ENCODE peak calls at places on chromosomes 7 and 10, in four cellular contexts. X is thyroid gland, Y is dorsolateral prefrontal cortex, Z is lower leg skin. C is an unnamed sample.

GRCh38 chr10:30784896-30785605 is 155.5 kb upstream of the LYZL2 start:
- DNase-seq in Y (peak), Z (peak), X (peak), C (peak)

GRCh38 chr10:14010083-14010551 is 320.6 kb downstream of the FRMD4A start:
- DNase-seq in X (no peak), Y (no peak), Z (peak), C (no peak)

GRCh38 chr10:71888248-71888622 is 37.2 kb upstream of the PSAP start:
- DNase-seq in Z (no peak), Y (no peak), X (no peak), C (no peak)

GRCh38 chr7:77444123-77444522 is 28.0 kb upstream of the GSAP start:
- DNase-seq in Y (no peak), X (peak), Z (no peak), C (no peak)

GRCh38 chr7:83162402-83163256 is at the start of gene PCLO:
- DNase-seq in X (peak), Y (peak), Z (peak), C (peak)

GRCh38 chr10:49109669-49110335 is 5.5 kb downstream of the VSTM4 start:
- DNase-seq in Y (no peak), Z (peak), X (peak), C (no peak)

GRCh38 chr7:139366400-139366799 is 6.7 kb downstream of the LUC7L2 start:
- DNase-seq in Y (no peak), X (no peak), Z (no peak), C (no peak)

GRCh38 chr10:103493362-103493871 is at the start of gene NEURL1:
- DNase-seq in Z (no peak), Y (peak), X (no peak), C (peak)

GRCh38 chr7:117071597-117071996 is 118.3 kb downstream of the ST7 start:
- DNase-seq in Z (no peak), X (no peak), Y (no peak), C (no peak)

GRCh38 chr7:28266377-28266776 is 85.8 kb upstream of the JAZF1 start:
- DNase-seq in Y (no peak), X (no peak), Z (no peak), C (no peak)

GRCh38 chr10:98267894-98268693 is at the start of gene LOXL4:
- DNase-seq in Y (no peak), X (peak), Z (peak), C (no peak)

GRCh38 chr7:117772416-117772815 is 100.8 kb downstream of the CTTNBP2 start:
- DNase-seq in Z (no peak), Y (no peak), X (no peak), C (no peak)

GRCh38 chr7:41006591-41006990 is 696.3 kb downstream of the INHBA start:
- DNase-seq in Y (no peak), X (no peak), Z (no peak), C (no peak)

GRCh38 chr7:35707422-35707821 is 12.5 kb upstream of the HERPUD2 start:
- DNase-seq in Y (no peak), Z (no peak), X (no peak), C (no peak)

GRCh38 chr10:92691591-92692084 is 1.9 kb downstream of the HHEX start:
- DNase-seq in Z (peak), Y (no peak), X (peak), C (peak)

GRCh38 chr10:21075880-21076279 is 178.8 kb upstream of the NEBL start:
- DNase-seq in Z (no peak), X (no peak), Y (no peak), C (no peak)

GRCh38 chr10:59587083-59587755 is 122.4 kb downstream of the SLC16A9 start:
- DNase-seq in Y (no peak), Z (no peak), X (no peak), C (no peak)

GRCh38 chr7:156545989-156546388 is 94.6 kb upstream of the RNF32 start:
- DNase-seq in Z (no peak), X (no peak), Y (no peak), C (no peak)

GRCh38 chr7:64946772-64947171 is 43.7 kb downstream of the ZNF273 start:
- DNase-seq in X (peak), Z (no peak), Y (no peak), C (peak)

GRCh38 chr10:102645388-102645740 is 1.1 kb downstream of the TRIM8 start:
- DNase-seq in Y (peak), Z (no peak), X (peak), C (no peak)

GRCh38 chr10:130725474-130725970 is 586.0 kb downstream of the TCERG1L start:
- DNase-seq in X (no peak), Z (no peak), Y (peak), C (no peak)

GRCh38 chr7:117053407-117053806 is 100.1 kb downstream of the ST7 start:
- DNase-seq in X (no peak), Y (no peak), Z (no peak), C (no peak)

GRCh38 chr10:97230146-97230545 is 44.4 kb upstream of the SLIT1 start:
- DNase-seq in Y (no peak), Z (no peak), X (no peak), C (no peak)
- TF ChIP-seq CTCF in Y (no peak), Z (no peak), X (no peak), C (no peak)

DNA sequence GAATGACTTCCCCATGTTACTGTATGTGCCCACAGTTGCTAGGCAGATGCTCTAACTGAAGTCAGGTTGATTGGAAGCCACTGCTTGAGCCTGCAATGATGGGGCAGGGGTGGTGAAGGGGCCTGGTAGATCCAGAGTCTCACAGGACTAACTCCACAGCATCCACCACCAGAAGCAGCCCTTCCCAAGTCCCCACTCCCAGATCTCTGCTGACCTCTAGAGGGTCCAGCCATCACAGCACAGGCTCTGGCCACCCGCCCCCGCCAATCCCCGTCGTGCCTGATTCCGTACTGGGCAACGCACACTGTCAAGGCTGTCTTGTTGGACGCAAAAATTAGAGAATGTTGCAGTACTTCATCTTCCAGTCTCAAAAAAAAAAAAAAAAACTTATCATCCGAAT is 136.8 kb upstream of the PDE1C start:
- DNase-seq in Y (no peak), X (no peak), Z (no peak), C (peak)
- TF ChIP-seq CTCF in Y (peak), X (no peak), Z (no peak), C (peak)

DNA sequence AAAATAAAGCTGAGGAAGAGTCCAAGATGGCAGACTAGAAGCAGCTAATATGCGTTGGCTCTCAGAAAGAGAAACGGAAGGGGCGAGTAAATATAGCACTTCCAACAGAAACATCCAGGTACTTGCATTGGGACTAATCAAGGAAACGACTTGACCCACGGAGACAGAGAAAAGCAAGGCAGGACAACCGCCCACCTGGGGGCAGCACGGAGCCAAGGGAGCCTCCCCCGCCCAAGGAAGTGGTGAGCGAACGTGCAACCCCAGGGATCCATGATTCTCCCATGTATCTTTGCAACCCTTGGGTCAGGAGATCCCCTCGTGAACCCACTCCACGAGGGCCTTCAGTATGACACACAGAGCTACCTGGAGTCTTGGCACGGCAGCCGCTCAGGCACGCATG is 45.4 kb upstream of the GRM3 start:
- DNase-seq in Z (no peak), Y (no peak), X (no peak), C (peak)
- TF ChIP-seq CTCF in Z (no peak), Y (no peak), X (no peak), C (peak)

GRCh38 chr7:20713792-20714191 is 72.9 kb downstream of the SP8 start:
- DNase-seq in Y (no peak), Z (no peak), X (no peak), C (no peak)
- TF ChIP-seq CTCF in Y (no peak), Z (no peak), X (no peak), C (no peak)

GRCh38 chr10:87054373-87055295 is 34.5 kb downstream of the FAM25A start:
- DNase-seq in Z (no peak), Y (no peak), X (no peak), C (no peak)
- TF ChIP-seq CTCF in Z (no peak), Y (peak), X (no peak), C (peak)